ENCODE peak calls at places on chromosomes 3 and 15, in four cellular contexts. K is GM12878, E is HepG2, I is IMR-90. Z is an unnamed sample.

GRCh38 chr3:143203848-143204247 is 84.3 kb downstream of the CHST2 start:
- DNase-seq in K (no peak), E (no peak), I (peak), Z (no peak)

GRCh38 chr15:57591822-57592367 is at the start of gene MYZAP:
- DNase-seq in K (no peak), E (no peak), I (no peak), Z (peak)

GRCh38 chr3:157159037-157159761 is 748 bp downstream of the CCNL1 start:
- DNase-seq in K (no peak), E (peak), I (peak), Z (no peak)

GRCh38 chr3:23035927-23036640 is 167.0 kb upstream of the UBE2E2 start:
- DNase-seq in K (no peak), E (peak), I (no peak), Z (no peak)

GRCh38 chr3:192339214-192339613 is 388.1 kb downstream of the FGF12 start:
- DNase-seq in K (no peak), E (no peak), I (no peak), Z (no peak)

GRCh38 chr3:8416965-8417364 is 84.7 kb upstream of the LMCD1 start:
- DNase-seq in K (no peak), E (no peak), I (peak), Z (peak)

GRCh38 chr3:123616593-123616992 is 31.7 kb upstream of the HACD2 start:
- DNase-seq in K (no peak), E (no peak), I (no peak), Z (no peak)

GRCh38 chr3:170513674-170514073 is 72.2 kb downstream of the SLC7A14 start:
- DNase-seq in K (no peak), E (no peak), I (no peak), Z (no peak)

GRCh38 chr3:32840086-32840841 is 22.5 kb downstream of the TRIM71 start:
- DNase-seq in K (no peak), E (peak), I (no peak), Z (no peak)

GRCh38 chr3:197956626-197956988 is 3.4 kb upstream of the LMLN start:
- DNase-seq in K (no peak), E (no peak), I (no peak), Z (peak)

GRCh38 chr15:93126496-93127083 is 37.6 kb upstream of the RGMA start:
- DNase-seq in K (no peak), E (no peak), I (no peak), Z (no peak)

GRCh38 chr15:68795298-68795848 is 25.3 kb downstream of the ANP32A start:
- DNase-seq in K (no peak), E (no peak), I (peak), Z (no peak)

GRCh38 chr3:8253201-8253600 is 248.4 kb upstream of the LMCD1 start:
- DNase-seq in K (no peak), E (no peak), I (no peak), Z (no peak)

GRCh38 chr15:52095597-52096262 is 16.8 kb downstream of the BCL2L10 start:
- DNase-seq in K (no peak), E (no peak), I (peak), Z (no peak)

GRCh38 chr3:23402728-23403505 is 199.8 kb downstream of the UBE2E2 start:
- DNase-seq in K (no peak), E (no peak), I (no peak), Z (no peak)

GRCh38 chr3:48112813-48113212 is 75.4 kb downstream of the CDC25A start:
- DNase-seq in K (no peak), E (no peak), I (no peak), Z (no peak)

GRCh38 chr3:124422805-124423204 is 307.4 kb upstream of the UMPS start:
- DNase-seq in K (no peak), E (no peak), I (no peak), Z (no peak)

DNA sequence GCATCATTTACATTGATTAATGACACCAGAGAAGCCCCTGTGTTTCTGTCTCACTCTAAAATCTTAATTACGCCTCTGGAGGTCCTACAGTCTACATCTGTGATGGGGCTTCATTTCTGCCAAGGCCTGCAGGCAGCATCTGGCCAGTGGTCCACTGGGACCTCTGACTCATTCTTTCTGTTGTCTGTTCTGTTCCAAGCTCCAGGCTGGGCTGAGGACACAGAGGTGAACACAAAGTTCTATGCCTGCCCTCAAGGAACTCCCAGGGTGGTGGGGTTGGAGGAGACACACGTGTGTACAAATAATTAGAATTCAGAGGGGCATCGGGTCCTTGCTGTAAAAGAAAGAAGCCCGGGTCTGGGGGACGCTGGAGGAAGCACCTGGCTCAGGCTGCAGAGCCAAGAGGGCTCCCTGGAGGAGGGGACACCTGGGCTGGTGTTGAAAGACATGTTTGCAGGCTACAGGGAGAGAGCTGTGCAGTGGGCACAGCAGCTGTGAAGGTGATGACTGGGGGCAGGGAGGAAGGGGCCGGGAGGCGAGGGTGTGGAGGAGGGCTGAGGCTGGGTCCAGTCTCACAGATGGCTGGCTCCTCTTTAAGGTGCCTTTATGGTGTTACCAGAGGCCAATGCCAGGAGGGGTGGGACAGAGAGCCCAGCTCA is 103.3 kb upstream of the PRR23E start:
- DNase-seq in K (no peak), E (no peak), I (no peak), Z (no peak)
- TF ChIP-seq RFX5 in K (no peak), E (no peak), I (no peak), Z (no peak)

GRCh38 chr3:168052517-168052916 is 43.2 kb downstream of the GOLIM4 start:
- DNase-seq in K (no peak), E (no peak), I (no peak), Z (no peak)
- TF ChIP-seq RFX5 in K (no peak), E (no peak), I (no peak), Z (no peak)

DNA sequence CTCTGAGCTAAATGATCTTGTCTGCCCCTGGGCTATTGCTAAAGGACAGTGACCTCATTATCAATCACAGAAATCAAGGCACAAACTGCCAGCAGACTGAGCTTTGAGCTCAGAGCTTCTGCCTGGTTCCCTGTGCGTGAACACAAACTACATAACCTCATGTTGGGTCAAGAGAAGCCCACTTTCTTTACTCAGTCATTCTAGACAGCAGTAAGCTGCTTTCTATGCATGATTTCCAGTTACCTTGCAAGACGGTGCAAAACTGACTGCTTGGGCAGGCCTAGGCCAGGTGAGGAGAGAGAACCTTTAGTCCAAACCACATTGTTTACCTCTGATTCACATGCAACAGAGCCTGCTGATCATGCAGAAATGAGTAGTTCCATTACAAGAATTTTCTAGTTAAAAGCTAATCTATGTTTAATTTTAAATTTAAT is 75.1 kb downstream of the ARRDC4 start:
- DNase-seq in K (no peak), E (no peak), I (no peak), Z (no peak)
- TF ChIP-seq RFX5 in K (no peak), E (no peak), I (no peak), Z (no peak)

GRCh38 chr3:52453496-52454234 is at the start of gene TNNC1:
- DNase-seq in K (no peak), E (peak), I (no peak), Z (no peak)

GRCh38 chr3:52452570-52453221 is 1.1 kb downstream of the TNNC1 start:
- DNase-seq in K (no peak), E (peak), I (no peak), Z (no peak)

GRCh38 chr3:52450489-52451236 is 3.2 kb downstream of the TNNC1 start:
- DNase-seq in K (no peak), E (no peak), I (no peak), Z (no peak)

GRCh38 chr3:52452126-52452525 is 1.7 kb downstream of the TNNC1 start:
- DNase-seq in K (no peak), E (no peak), I (no peak), Z (no peak)

GRCh38 chr3:52451237-52452083 is 2.4 kb downstream of the TNNC1 start:
- DNase-seq in K (no peak), E (peak), I (no peak), Z (peak)
- TF ChIP-seq RFX5 in K (no peak), E (no peak), I (no peak), Z (no peak)

DNA sequence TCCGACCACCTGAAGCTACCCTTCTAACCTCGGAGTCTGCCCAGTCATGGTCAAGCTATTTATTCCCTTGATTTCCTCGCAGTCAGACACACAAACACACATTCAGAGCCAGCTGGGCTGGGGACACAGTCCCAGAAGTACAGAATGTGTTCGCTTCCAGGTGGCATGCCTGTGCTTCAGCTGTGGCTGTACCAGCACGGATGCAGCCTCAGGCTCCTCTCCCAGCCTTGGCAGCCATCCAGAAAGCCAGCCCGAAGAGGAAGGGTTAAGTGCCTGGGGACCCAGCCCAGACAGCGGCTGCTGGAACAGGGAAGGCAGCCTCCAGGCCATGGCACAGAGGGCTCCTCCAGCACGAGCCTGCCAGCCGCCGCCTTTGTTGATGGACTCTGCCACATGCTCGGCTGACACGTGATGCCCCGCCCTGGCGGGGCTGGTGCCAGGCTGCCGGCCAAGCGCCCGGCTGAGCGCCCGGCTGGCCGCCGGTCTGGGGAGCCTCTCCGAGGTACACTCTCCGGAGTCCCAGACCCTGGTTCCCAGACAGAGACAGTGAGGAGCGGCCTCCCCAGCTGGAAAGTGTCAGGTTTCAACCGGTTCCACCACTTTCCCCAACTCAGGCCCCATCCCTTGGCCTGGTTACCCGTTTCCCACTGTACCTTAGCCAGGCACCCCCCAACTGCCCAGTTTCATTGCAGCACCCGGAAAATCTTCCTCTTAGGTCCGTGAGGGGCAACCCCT is 5.4 kb downstream of the BMF start:
- DNase-seq in K (no peak), E (no peak), I (peak), Z (no peak)
- TF ChIP-seq RFX5 in K (no peak), E (no peak), I (no peak), Z (no peak)

GRCh38 chr3:101518421-101518871 is 5.4 kb upstream of the SENP7 start:
- DNase-seq in K (peak), E (peak), I (peak), Z (peak)
- TF ChIP-seq RFX5 in K (no peak), E (no peak), I (no peak), Z (no peak)

GRCh38 chr15:67548532-67548852 is 6.0 kb downstream of the MAP2K5 start:
- DNase-seq in K (no peak), E (no peak), I (no peak), Z (no peak)

GRCh38 chr15:67549736-67550135 is 7.2 kb downstream of the MAP2K5 start:
- DNase-seq in K (no peak), E (no peak), I (peak), Z (no peak)

GRCh38 chr15:67550522-67550921 is 8.0 kb downstream of the MAP2K5 start:
- DNase-seq in K (no peak), E (no peak), I (peak), Z (peak)

GRCh38 chr15:67547836-67548531 is 5.5 kb downstream of the MAP2K5 start:
- DNase-seq in K (no peak), E (no peak), I (peak), Z (no peak)

DNA sequence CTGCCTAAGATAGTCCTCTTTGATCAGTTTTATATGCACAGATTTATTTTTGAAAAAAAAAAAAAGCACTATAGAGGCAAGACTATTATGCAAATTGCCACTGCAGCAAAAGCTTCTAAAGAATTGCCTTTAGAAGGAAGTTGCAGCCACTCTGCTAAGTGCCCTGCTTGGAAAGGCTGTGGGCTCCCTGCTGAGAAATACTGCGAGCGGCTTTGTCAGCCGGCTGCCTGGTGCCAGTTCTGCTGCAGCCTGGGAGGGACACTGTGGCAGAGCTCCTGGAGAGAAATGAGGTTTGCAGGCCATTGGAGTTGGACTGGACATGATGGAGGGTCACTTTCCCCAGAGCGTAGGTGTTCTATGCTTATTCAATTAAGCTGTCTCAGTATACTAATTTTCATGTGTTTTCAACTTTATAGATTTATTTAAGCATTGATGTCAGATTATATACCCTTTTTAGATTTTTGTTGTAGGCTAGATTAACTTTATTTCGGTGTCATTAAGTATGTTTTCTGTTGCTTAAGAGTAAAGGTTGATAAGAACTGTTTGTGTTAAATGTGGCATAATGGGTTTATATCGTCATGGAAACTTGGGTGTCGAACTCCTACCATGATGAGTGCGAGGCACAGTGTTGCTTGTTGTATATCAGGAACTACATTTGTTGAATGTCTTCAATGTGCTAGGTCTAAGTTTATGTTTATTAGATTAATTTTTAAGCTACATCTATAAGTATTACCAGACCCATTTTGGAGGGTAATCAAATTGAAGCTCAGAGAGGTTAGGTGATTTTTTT is 6.6 kb downstream of the MAP2K5 start:
- DNase-seq in K (no peak), E (no peak), I (no peak), Z (no peak)
- TF ChIP-seq RFX5 in K (no peak), E (no peak), I (no peak), Z (no peak)

DNA sequence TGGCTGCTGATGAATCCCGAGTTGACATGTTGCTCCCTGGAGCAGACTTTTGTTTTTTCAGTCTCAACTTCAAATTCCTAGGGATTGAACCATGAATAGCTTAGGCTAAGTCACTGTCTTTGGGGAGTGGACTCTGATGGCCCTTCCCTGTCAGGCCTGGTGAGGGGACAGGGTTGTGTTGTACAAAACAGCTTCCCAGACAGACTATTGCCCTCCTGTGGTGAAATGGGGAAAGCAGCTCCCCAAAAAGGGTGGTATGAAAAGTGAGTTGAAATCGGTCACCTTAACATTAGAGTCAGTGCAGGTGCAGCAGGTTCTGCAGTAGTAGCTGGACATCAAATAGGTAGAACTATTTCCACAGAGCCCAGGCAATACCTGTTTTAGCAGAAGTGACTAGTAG is 775.6 kb downstream of the ROBO2 start:
- DNase-seq in K (no peak), E (peak), I (no peak), Z (no peak)
- TF ChIP-seq RFX5 in K (no peak), E (no peak), I (no peak), Z (no peak)

DNA sequence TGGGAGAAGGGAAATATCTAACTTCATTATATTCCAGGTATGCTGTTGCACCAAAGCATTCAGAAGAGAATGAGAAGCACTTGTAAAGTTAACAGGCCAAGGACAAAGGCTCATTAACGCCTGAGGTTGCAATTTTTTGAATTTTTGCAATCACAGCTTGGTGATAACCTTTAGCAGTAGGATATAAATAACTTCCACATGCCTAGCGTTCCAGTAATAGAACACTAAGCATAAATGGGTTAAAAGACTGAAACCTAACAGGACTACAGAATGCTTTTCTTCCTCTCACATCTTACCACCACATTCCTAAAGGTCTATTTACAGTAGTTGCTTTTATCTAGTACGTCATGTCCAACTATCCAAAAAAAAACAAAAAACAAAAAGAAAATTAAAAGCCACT is 57.4 kb upstream of the IMPG2 start:
- DNase-seq in K (no peak), E (no peak), I (peak), Z (no peak)
- TF ChIP-seq RFX5 in K (no peak), E (no peak), I (no peak), Z (no peak)

GRCh38 chr3:40096561-40097506 is 212.7 kb upstream of the EIF1B start:
- DNase-seq in K (no peak), E (no peak), I (no peak), Z (no peak)
- TF ChIP-seq RFX5 in K (no peak), E (no peak), I (no peak), Z (no peak)